ENCODE peak calls at places on chromosomes 12 and 14, in five cellular contexts. G is ovary, I is Panc1, H is cardiac muscle cell, C is GM23338. Q is an unnamed sample. For H3K27me3, the result is how much of the 10 kb centered on the place peaks cover.

GRCh38 chr14:56733396-56733795 is 76.9 kb downstream of the OTX2 start:
- DNase-seq in G (no peak), I (no peak), H (no peak), C (peak), Q (no peak)

GRCh38 chr12:96878704-96879103 is 28.4 kb upstream of the NEDD1 start:
- DNase-seq in G (no peak), I (no peak), H (no peak), C (no peak), Q (no peak)

GRCh38 chr12:111656016-111656415 is 29.7 kb downstream of the BRAP start:
- DNase-seq in G (no peak), I (no peak), H (peak), C (no peak), Q (no peak)

GRCh38 chr12:91327136-91327535 is 144.5 kb upstream of the DCN start:
- DNase-seq in G (no peak), I (no peak), H (no peak), C (no peak), Q (no peak)

GRCh38 chr12:67358686-67359374 is 89.7 kb downstream of the CAND1 start:
- DNase-seq in G (no peak), I (no peak), H (no peak), C (no peak), Q (peak)

GRCh38 chr12:87112946-87113345 is 856.8 kb upstream of the MGAT4C start:
- DNase-seq in G (no peak), I (no peak), H (no peak), C (no peak), Q (no peak)

GRCh38 chr12:120971299-120972180 is 6.8 kb upstream of the HNF1A start:
- DNase-seq in G (no peak), I (peak), H (peak), C (peak), Q (no peak)

GRCh38 chr12:121580959-121581680 is at the start of gene KDM2B:
- DNase-seq in G (no peak), I (no peak), H (peak), C (peak), Q (no peak)

GRCh38 chr14:73662439-73663056 is 17.8 kb downstream of the DNAL1 start:
- DNase-seq in G (no peak), I (peak), H (no peak), C (peak), Q (peak)

GRCh38 chr12:68559984-68560822 is 50.5 kb upstream of the RAP1B start:
- DNase-seq in G (no peak), I (no peak), H (no peak), C (peak), Q (no peak)

GRCh38 chr14:52926994-52927393 is 23.9 kb downstream of the FERMT2 start:
- DNase-seq in G (no peak), I (no peak), H (no peak), C (no peak), Q (no peak)

GRCh38 chr14:100383727-100384158 is 60.6 kb downstream of the SLC25A47 start:
- DNase-seq in G (peak), I (no peak), H (peak), C (peak), Q (no peak)

GRCh38 chr12:109738878-109739665 is 25.4 kb downstream of the FAM222A start:
- DNase-seq in G (peak), I (no peak), H (no peak), C (no peak), Q (no peak)

GRCh38 chr14:90816686-90817436 is 631 bp upstream of the TTC7B start:
- DNase-seq in G (peak), I (no peak), H (no peak), C (no peak), Q (no peak)
- H3K4me3 ChIP-seq in G (peak), I (no peak), H (peak), C (peak), Q (peak)

DNA sequence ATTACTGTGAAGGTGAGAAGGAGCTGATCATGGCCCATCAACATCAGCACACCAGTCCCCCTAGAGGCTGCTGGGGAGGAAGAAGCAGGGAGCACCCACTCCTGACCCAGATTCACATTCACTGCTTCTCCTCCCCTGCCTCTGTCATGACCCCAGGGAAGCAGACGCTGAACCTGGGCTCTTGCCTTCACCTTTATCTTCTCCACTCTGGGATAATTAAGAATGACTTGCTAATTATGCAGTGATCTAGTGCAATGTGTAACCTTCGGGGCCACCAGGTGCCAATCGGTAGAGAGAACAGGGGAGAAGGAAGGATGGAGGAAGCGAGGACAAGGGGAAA is 44.4 kb upstream of the IQSEC3 start:
- DNase-seq in G (no peak), I (no peak), H (no peak), C (no peak), Q (no peak)
- TF ChIP-seq CTCF in G (no peak), I (no peak), H (no peak), C (no peak), Q (no peak)

GRCh38 chr12:54975272-54975671 is 9.3 kb downstream of the TESPA1 start:
- DNase-seq in G (no peak), I (no peak), H (no peak), C (no peak), Q (no peak)

GRCh38 chr12:54967461-54967860 is 17.1 kb downstream of the TESPA1 start:
- DNase-seq in G (no peak), I (no peak), H (no peak), C (no peak), Q (no peak)

GRCh38 chr12:54974281-54974680 is 10.3 kb downstream of the TESPA1 start:
- DNase-seq in G (no peak), I (no peak), H (no peak), C (peak), Q (no peak)

GRCh38 chr12:54968181-54968730 is 16.3 kb downstream of the TESPA1 start:
- DNase-seq in G (no peak), I (no peak), H (no peak), C (no peak), Q (no peak)

GRCh38 chr12:54970741-54971140 is 13.8 kb downstream of the TESPA1 start:
- DNase-seq in G (no peak), I (no peak), H (no peak), C (no peak), Q (no peak)
- H3K27me3 ChIP-seq in G (under half), I (under half), H (under half), C (under half), Q (under half)

DNA sequence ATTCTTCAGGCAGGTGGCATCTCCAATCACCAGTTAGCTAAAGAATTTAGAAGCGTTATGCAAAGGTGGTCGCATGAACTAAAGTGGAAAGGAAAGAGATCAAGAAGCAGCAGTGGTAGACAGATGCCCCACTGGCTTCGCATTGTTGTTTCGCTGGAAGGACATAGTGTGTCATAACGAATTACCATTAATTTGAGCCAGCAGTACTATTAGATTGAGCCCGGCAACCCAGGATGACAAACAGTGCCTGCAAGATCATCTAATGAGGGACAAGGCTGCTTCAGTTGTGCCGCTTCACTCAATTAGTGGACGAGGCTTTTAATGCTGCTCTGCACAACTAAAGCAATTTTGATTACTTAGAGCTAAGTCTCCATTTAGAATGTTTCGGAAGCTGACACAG is 274.5 kb upstream of the SOX5 start:
- DNase-seq in G (no peak), I (no peak), H (no peak), C (no peak), Q (no peak)
- H3K4me3 ChIP-seq in G (no peak), I (no peak), H (no peak), C (no peak), Q (no peak)

DNA sequence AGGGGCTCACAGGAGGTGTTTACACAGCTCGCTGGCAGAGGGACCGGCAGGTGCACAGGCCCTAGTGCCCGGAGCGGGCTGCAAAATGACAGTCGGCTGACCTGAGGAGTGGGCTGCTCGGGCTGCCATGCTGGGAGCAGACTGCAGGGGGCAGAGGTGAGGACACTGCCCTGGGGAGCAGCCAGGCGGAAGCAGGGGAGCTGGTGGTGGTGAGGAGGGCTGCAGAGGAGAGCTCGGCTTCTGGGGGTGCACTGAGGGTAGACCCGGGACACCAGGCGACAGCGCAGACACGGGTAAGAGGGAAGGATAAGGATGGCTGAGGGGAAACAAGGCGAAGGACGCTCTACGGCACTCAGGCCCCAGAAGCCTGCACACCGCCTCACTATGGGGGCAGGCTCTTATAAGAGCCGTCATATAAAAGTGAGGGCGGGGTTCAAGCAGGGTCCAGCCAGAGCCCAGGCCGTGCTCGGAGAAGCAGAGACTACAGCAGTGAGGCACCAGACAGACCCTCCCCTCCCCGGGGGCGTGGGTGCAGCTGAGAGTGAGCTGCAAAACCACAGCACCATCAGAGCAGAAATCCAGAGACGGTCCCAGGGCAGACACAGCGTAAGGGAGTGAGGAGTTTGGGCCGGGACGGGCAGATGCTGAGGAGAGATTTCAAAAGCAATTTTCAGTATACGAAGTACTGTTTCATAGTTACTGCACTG is 62.5 kb downstream of the CCDC88C start:
- DNase-seq in G (no peak), I (no peak), H (no peak), C (peak), Q (no peak)
- TF ChIP-seq CTCF in G (no peak), I (peak), H (peak), C (peak), Q (peak)

DNA sequence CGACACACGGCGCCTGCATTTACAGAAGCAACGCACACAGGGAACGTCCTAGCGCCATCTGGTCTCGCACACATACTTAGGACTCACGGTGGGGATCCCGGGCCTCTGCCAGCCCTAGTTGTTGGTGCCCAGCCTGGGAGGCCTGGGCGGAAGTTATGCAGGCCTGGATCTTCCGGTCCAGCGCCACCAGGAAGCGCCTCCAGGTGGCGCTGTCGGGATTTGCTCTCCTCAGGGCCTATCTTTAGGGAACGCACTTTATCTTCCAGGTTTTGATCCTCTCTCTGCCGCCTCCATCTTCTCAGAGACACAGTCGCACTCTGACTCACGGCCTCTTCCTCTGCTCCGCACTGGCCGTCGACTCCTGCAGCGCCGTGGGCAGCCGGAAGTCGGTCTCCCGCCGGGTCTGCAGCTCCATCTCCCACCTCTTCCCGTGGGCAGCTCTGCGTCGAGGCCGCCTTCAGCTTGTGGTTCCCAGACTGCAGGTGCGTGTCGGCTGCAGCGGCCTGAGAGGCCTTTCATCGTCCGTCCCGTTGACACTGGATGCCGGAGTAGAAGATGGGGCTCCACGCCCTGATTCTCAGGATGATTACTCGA is 760.4 kb downstream of the TMEM121 start:
- DNase-seq in G (no peak), I (no peak), H (no peak), C (peak), Q (no peak)
- H3K27me3 ChIP-seq in G (under half), I (under half), H (under half), C (under half), Q (under half)

DNA sequence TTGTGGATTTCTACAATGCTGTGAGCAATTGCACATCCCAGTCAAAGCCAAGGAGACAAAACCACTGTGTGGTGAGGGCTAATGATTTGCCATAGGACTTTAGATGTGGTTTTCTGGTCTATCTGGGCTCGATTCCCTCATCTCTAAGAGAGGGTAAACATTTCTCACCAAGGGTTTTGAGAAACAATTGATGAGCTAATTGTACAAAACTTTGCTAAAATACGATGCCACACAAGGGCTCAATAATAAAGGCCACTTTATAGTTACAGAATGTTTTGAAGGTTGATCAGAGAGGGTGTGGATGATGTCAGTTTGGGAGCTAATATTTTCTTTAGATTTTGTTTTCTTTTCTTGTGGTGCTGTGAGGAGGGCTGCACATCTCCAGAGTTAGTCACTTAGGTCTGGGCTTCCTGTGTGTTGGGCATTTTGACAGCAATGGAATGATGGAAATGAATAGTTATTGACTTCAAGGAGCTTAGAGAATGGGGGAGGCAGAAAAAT is 60.8 kb upstream of the SLC38A4 start:
- DNase-seq in G (no peak), I (no peak), H (no peak), C (no peak), Q (peak)
- H3K4me3 ChIP-seq in G (no peak), I (no peak), H (no peak), C (no peak), Q (no peak)

GRCh38 chr12:3964404-3964803 is 91.2 kb upstream of the PARP11 start:
- DNase-seq in G (no peak), I (peak), H (peak), C (peak), Q (no peak)
- TF ChIP-seq CTCF in G (no peak), I (peak), H (no peak), C (peak), Q (peak)

GRCh38 chr14:70744631-70745030 is 64.7 kb downstream of the MAP3K9 start:
- DNase-seq in G (no peak), I (no peak), H (no peak), C (no peak), Q (no peak)
- H3K27me3 ChIP-seq in G (under half), I (under half), H (under half), C (under half), Q (under half)

Q was measured in kidney epithelial cell.